ENCODE peak calls at places on chromosomes 11 and 22, in five cellular contexts. V, Q, B, S and E are unnamed samples.

GRCh38 chr11:44899959-44900358 is 50.7 kb downstream of the TP53I11 start:
- DNase-seq in V (peak), Q (peak), B (no peak), S (no peak), E (no peak)

GRCh38 chr22:25406510-25407210 is 157.8 kb upstream of the GRK3 start:
- DNase-seq in V (no peak), Q (no peak), B (no peak), S (no peak), E (no peak)

GRCh38 chr11:132704796-132705375 is 827.4 kb downstream of the OPCML start:
- DNase-seq in V (no peak), Q (no peak), B (no peak), S (no peak), E (no peak)

GRCh38 chr11:377883-378500 is 8.7 kb downstream of the B4GALNT4 start:
- DNase-seq in V (no peak), Q (no peak), B (no peak), S (no peak), E (no peak)

GRCh38 chr11:43868852-43869567 is 11.6 kb upstream of the ALKBH3 start:
- DNase-seq in V (peak), Q (peak), B (no peak), S (no peak), E (peak)

GRCh38 chr11:119752324-119752723 is 23.3 kb upstream of the NECTIN1 start:
- DNase-seq in V (no peak), Q (no peak), B (no peak), S (no peak), E (no peak)

GRCh38 chr11:13031349-13031748 is 22.2 kb downstream of the RASSF10 start:
- DNase-seq in V (no peak), Q (no peak), B (no peak), S (no peak), E (no peak)

GRCh38 chr11:124442442-124442841 is 3.1 kb downstream of the OR8B8 start:
- DNase-seq in V (no peak), Q (no peak), B (no peak), S (no peak), E (no peak)

GRCh38 chr11:10646956-10647355 is 46.6 kb downstream of the IRAG1 start:
- DNase-seq in V (no peak), Q (no peak), B (no peak), S (no peak), E (no peak)

GRCh38 chr11:11459578-11459977 is 106.5 kb upstream of the CSNK2A3 start:
- DNase-seq in V (no peak), Q (no peak), B (no peak), S (no peak), E (no peak)

GRCh38 chr22:30205281-30206115 is 41.1 kb downstream of the LIF start:
- DNase-seq in V (no peak), Q (peak), B (no peak), S (peak), E (no peak)

GRCh38 chr11:44208976-44209603 is 100.8 kb downstream of the ALX4 start:
- DNase-seq in V (no peak), Q (no peak), B (no peak), S (no peak), E (no peak)

GRCh38 chr11:104127828-104128227 is 36.1 kb downstream of the PDGFD start:
- DNase-seq in V (no peak), Q (peak), B (no peak), S (no peak), E (no peak)

GRCh38 chr11:33633251-33634003 is 67.2 kb downstream of the C11orf91 start:
- DNase-seq in V (no peak), Q (peak), B (peak), S (no peak), E (no peak)

GRCh38 chr22:39598017-39598965 is 27.7 kb downstream of the CACNA1I start:
- DNase-seq in V (peak), Q (no peak), B (peak), S (no peak), E (peak)

GRCh38 chr22:36398602-36399472 is 11.1 kb upstream of the MYH9 start:
- DNase-seq in V (no peak), Q (no peak), B (peak), S (no peak), E (no peak)

GRCh38 chr11:2793781-2794418 is 91.7 kb downstream of the CDKN1C start:
- DNase-seq in V (no peak), Q (no peak), B (no peak), S (no peak), E (no peak)

GRCh38 chr11:72688929-72689328 is 14.7 kb upstream of the PDE2A start:
- DNase-seq in V (no peak), Q (no peak), B (no peak), S (no peak), E (no peak)

DNA sequence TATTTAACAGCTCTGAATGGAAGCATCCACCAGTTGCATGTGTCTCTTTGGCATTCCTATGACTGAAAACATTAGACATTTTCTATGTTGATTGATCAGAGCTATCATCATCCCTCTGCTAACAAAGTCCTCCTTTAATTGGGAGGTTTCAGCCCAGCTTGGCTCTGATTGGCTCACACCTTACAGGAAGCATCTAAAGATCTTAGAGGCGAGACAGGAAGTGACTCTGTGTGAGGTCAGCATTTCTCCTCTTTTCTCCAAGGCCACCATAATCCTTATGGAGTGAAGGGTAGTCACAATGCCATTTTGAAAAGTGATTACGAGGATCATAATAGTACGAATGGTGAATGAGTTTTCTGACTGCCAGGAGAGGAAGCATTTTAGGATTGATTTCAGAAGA is 260.8 kb downstream of the MIAT start:
- DNase-seq in V (no peak), Q (no peak), B (no peak), S (no peak), E (no peak)
- H3K27ac ChIP-seq in V (no peak), Q (no peak), B (no peak), S (no peak), E (no peak)

GRCh38 chr11:116867619-116868018 is 30.2 kb upstream of the APOA1 start:
- DNase-seq in V (no peak), Q (no peak), B (no peak), S (no peak), E (no peak)
- TF ChIP-seq CTCF in V (no peak), Q (no peak), B (no peak), S (no peak), E (no peak)

GRCh38 chr11:26841818-26842457 is 120.1 kb upstream of the SLC5A12 start:
- DNase-seq in V (no peak), Q (peak), B (no peak), S (no peak), E (no peak)
- H3K27ac ChIP-seq in V (no peak), Q (peak), B (no peak), S (peak), E (no peak)

DNA sequence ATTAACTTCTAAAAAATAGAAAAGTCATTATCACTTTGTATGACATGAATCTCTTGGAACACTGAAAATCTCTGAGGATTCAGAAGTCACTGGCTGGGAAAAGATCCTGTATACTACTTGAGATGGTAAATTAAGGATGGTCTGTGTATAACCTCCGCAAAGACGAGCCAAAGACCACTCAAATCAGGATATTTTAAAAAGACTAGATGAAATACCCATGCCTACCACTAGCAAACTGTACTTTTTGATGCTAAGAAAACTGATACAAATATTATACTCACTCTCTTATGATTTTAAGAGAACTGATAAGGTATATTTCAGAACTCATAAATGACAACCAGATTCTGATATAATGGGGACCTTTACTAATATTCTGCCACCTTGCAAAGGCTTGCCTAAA is 78.6 kb upstream of the APOA1 start:
- DNase-seq in V (no peak), Q (no peak), B (no peak), S (no peak), E (no peak)
- TF ChIP-seq CTCF in V (no peak), Q (no peak), B (no peak), S (no peak), E (no peak)